ENCODE peak calls at places on chromosomes 3 and 15, in nine cellular contexts. One of them, this sample, is unnamed. For H3K4me1, the result is how much of the 10 kb centered on the place peaks cover.

GRCh38 chr3:13266651-13267347 is 153.3 kb downstream of the NUP210 start:
- DNase-seq in neural progenitor cell: no peak
- DNase-seq in cardiac muscle cell: no peak
- DNase-seq in breast epithelium: no peak
- DNase-seq in tibial artery: no peak
- DNase-seq in GM12878: no peak
- DNase-seq in upper lobe of right lung: peak
- DNase-seq in mucosa of descending colon: peak
- DNase-seq in upper lobe of left lung: no peak
- DNase-seq in this sample: no peak

GRCh38 chr15:41513282-41514227 is at the start of gene LTK:
- DNase-seq in neural progenitor cell: peak
- DNase-seq in cardiac muscle cell: peak
- DNase-seq in breast epithelium: no peak
- DNase-seq in tibial artery: no peak
- DNase-seq in GM12878: no peak
- DNase-seq in upper lobe of right lung: no peak
- DNase-seq in mucosa of descending colon: peak
- DNase-seq in upper lobe of left lung: peak
- DNase-seq in this sample: peak

GRCh38 chr3:118577055-118577759 is 457.4 kb downstream of the IGSF11 start:
- DNase-seq in neural progenitor cell: no peak
- DNase-seq in cardiac muscle cell: no peak
- DNase-seq in breast epithelium: no peak
- DNase-seq in tibial artery: no peak
- DNase-seq in GM12878: no peak
- DNase-seq in upper lobe of right lung: no peak
- DNase-seq in mucosa of descending colon: no peak
- DNase-seq in upper lobe of left lung: no peak
- DNase-seq in this sample: no peak

GRCh38 chr15:35934383-35935049 is 388.6 kb upstream of the DPH6 start:
- DNase-seq in neural progenitor cell: no peak
- DNase-seq in cardiac muscle cell: no peak
- DNase-seq in breast epithelium: no peak
- DNase-seq in tibial artery: no peak
- DNase-seq in GM12878: no peak
- DNase-seq in upper lobe of right lung: no peak
- DNase-seq in mucosa of descending colon: no peak
- DNase-seq in upper lobe of left lung: no peak
- DNase-seq in this sample: no peak

GRCh38 chr3:42262525-42262924 is 3.5 kb downstream of the CCK start:
- DNase-seq in neural progenitor cell: peak
- DNase-seq in cardiac muscle cell: no peak
- DNase-seq in breast epithelium: no peak
- DNase-seq in tibial artery: no peak
- DNase-seq in GM12878: no peak
- DNase-seq in upper lobe of right lung: no peak
- DNase-seq in mucosa of descending colon: no peak
- DNase-seq in upper lobe of left lung: no peak
- DNase-seq in this sample: no peak

GRCh38 chr3:139313921-139314320 is 29.9 kb upstream of the MRPS22 start:
- DNase-seq in neural progenitor cell: no peak
- DNase-seq in cardiac muscle cell: no peak
- DNase-seq in breast epithelium: no peak
- DNase-seq in tibial artery: no peak
- DNase-seq in GM12878: no peak
- DNase-seq in upper lobe of right lung: no peak
- DNase-seq in mucosa of descending colon: no peak
- DNase-seq in upper lobe of left lung: no peak
- DNase-seq in this sample: no peak

GRCh38 chr3:114320251-114320650 is 26.4 kb downstream of the TIGIT start:
- DNase-seq in neural progenitor cell: no peak
- DNase-seq in cardiac muscle cell: no peak
- DNase-seq in breast epithelium: no peak
- DNase-seq in tibial artery: no peak
- DNase-seq in GM12878: no peak
- DNase-seq in upper lobe of right lung: no peak
- DNase-seq in mucosa of descending colon: no peak
- DNase-seq in upper lobe of left lung: no peak
- DNase-seq in this sample: no peak

GRCh38 chr3:128413003-128413370 is 53.7 kb downstream of the DNAJB8 start:
- DNase-seq in neural progenitor cell: peak
- DNase-seq in cardiac muscle cell: no peak
- DNase-seq in breast epithelium: no peak
- DNase-seq in tibial artery: no peak
- DNase-seq in GM12878: no peak
- DNase-seq in upper lobe of right lung: no peak
- DNase-seq in mucosa of descending colon: no peak
- DNase-seq in upper lobe of left lung: peak
- DNase-seq in this sample: peak

GRCh38 chr3:69200384-69201068 is 78.1 kb upstream of the LMOD3 start:
- DNase-seq in neural progenitor cell: peak
- DNase-seq in cardiac muscle cell: peak
- DNase-seq in breast epithelium: peak
- DNase-seq in tibial artery: no peak
- DNase-seq in GM12878: no peak
- DNase-seq in upper lobe of right lung: no peak
- DNase-seq in mucosa of descending colon: peak
- DNase-seq in upper lobe of left lung: no peak
- DNase-seq in this sample: no peak

GRCh38 chr3:98692787-98693473 is 70.2 kb upstream of the ST3GAL6 start:
- DNase-seq in neural progenitor cell: no peak
- DNase-seq in cardiac muscle cell: no peak
- DNase-seq in breast epithelium: no peak
- DNase-seq in tibial artery: no peak
- DNase-seq in GM12878: no peak
- DNase-seq in upper lobe of right lung: no peak
- DNase-seq in mucosa of descending colon: no peak
- DNase-seq in upper lobe of left lung: no peak
- DNase-seq in this sample: no peak

DNA sequence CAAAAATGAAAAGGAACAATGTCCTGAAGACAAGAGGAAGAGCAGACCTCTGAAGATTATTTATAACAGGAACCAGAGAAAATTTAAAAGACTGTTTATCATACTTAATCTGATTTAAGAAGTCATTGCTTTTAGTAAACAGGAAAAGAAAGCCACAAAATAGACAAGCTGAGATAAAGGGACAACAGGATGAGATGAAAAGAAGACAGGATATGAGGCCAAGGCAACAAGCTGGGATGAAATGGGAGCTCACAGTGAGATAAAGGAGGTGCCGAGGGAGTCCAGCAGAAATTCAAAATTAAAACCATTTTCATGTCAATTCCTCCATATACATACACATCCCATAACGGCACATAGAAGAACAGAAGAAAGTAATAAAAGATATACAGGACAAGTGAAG is 277.0 kb downstream of the RBMS3 start:
- DNase-seq in neural progenitor cell: no peak
- DNase-seq in cardiac muscle cell: no peak
- DNase-seq in breast epithelium: no peak
- DNase-seq in tibial artery: no peak
- DNase-seq in GM12878: no peak
- DNase-seq in upper lobe of right lung: no peak
- DNase-seq in mucosa of descending colon: no peak
- DNase-seq in upper lobe of left lung: no peak
- DNase-seq in this sample: no peak
- TF ChIP-seq CTCF in neural progenitor cell: no peak
- TF ChIP-seq CTCF in cardiac muscle cell: no peak
- TF ChIP-seq CTCF in breast epithelium: no peak
- TF ChIP-seq CTCF in tibial artery: no peak
- TF ChIP-seq CTCF in GM12878: no peak
- TF ChIP-seq CTCF in upper lobe of right lung: no peak
- TF ChIP-seq CTCF in mucosa of descending colon: no peak
- TF ChIP-seq CTCF in upper lobe of left lung: no peak
- TF ChIP-seq CTCF in this sample: no peak

DNA sequence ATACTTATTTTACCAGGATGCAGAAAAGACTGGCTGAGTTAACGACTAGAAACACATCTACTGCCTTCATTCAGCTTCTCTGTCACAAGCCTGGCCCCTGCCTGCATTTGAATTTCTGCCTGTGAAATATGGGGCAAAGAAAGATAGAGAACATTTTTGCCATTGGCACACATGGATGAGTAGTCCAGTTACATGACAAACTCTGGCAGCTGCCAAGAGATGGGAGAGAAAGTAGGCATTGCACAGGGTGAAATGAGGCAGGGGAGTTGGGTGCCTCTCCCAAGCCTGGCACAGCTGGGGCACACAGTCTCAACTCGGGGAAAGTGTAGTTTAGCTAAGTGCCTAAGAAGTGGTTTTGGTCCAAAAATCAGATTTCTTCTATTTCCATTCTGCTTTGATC is 24.0 kb downstream of the ANXA2 start:
- DNase-seq in neural progenitor cell: no peak
- DNase-seq in cardiac muscle cell: no peak
- DNase-seq in breast epithelium: no peak
- DNase-seq in tibial artery: no peak
- DNase-seq in GM12878: no peak
- DNase-seq in upper lobe of right lung: no peak
- DNase-seq in mucosa of descending colon: no peak
- DNase-seq in upper lobe of left lung: no peak
- DNase-seq in this sample: peak
- H3K4me3 ChIP-seq in neural progenitor cell: no peak
- H3K4me3 ChIP-seq in cardiac muscle cell: no peak
- H3K4me3 ChIP-seq in breast epithelium: peak
- H3K4me3 ChIP-seq in tibial artery: no peak
- H3K4me3 ChIP-seq in GM12878: no peak
- H3K4me3 ChIP-seq in upper lobe of right lung: no peak
- H3K4me3 ChIP-seq in mucosa of descending colon: no peak
- H3K4me3 ChIP-seq in upper lobe of left lung: no peak
- H3K4me3 ChIP-seq in this sample: no peak

DNA sequence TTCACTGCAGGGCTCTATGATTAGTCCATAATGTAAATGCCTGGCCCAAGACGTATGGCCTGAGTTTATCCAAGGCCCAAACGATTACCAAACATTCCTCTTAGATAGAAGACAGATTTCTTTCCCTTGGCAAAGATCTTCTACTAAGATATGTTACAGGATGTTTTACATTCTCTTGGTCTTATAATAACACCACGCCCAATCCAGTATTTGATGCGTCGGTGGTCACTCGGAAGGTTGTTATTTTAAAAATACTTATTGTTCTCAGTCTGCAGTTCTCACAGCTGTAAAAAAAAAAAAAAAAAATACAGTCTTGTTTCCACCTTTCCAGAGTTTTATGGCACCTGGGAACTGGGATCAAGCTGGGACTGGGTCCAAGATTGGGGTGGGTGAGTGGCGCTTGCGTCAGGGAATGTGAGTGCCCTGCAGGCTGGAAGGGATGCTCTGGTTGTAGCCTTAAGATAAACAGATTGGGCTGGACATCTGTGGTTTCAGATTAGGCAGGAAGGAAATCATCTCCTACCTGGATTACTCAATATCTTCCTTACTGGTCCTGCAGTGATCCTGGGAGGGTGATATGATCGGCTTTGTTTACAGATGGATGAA is 179.5 kb downstream of the THSD4 start:
- DNase-seq in neural progenitor cell: no peak
- DNase-seq in cardiac muscle cell: no peak
- DNase-seq in breast epithelium: no peak
- DNase-seq in tibial artery: no peak
- DNase-seq in GM12878: no peak
- DNase-seq in upper lobe of right lung: no peak
- DNase-seq in mucosa of descending colon: peak
- DNase-seq in upper lobe of left lung: no peak
- DNase-seq in this sample: no peak
- H3K4me1 ChIP-seq in neural progenitor cell: under half
- H3K4me1 ChIP-seq in cardiac muscle cell: under half
- H3K4me1 ChIP-seq in breast epithelium: under half
- H3K4me1 ChIP-seq in tibial artery: under half
- H3K4me1 ChIP-seq in GM12878: under half
- H3K4me1 ChIP-seq in upper lobe of right lung: under half
- H3K4me1 ChIP-seq in mucosa of descending colon: under half
- H3K4me1 ChIP-seq in upper lobe of left lung: under half
- H3K4me1 ChIP-seq in this sample: under half

GRCh38 chr3:112087746-112088145 is 1.6 kb downstream of the C3orf52 start:
- DNase-seq in neural progenitor cell: no peak
- DNase-seq in cardiac muscle cell: no peak
- DNase-seq in breast epithelium: no peak
- DNase-seq in tibial artery: no peak
- DNase-seq in GM12878: no peak
- DNase-seq in upper lobe of right lung: no peak
- DNase-seq in mucosa of descending colon: no peak
- DNase-seq in upper lobe of left lung: no peak
- DNase-seq in this sample: no peak

GRCh38 chr3:112090899-112091586 is 4.9 kb downstream of the C3orf52 start:
- DNase-seq in neural progenitor cell: no peak
- DNase-seq in cardiac muscle cell: peak
- DNase-seq in breast epithelium: no peak
- DNase-seq in tibial artery: no peak
- DNase-seq in GM12878: no peak
- DNase-seq in upper lobe of right lung: no peak
- DNase-seq in mucosa of descending colon: no peak
- DNase-seq in upper lobe of left lung: no peak
- DNase-seq in this sample: no peak

GRCh38 chr3:112088944-112089343 is 2.8 kb downstream of the C3orf52 start:
- DNase-seq in neural progenitor cell: no peak
- DNase-seq in cardiac muscle cell: no peak
- DNase-seq in breast epithelium: no peak
- DNase-seq in tibial artery: no peak
- DNase-seq in GM12878: no peak
- DNase-seq in upper lobe of right lung: no peak
- DNase-seq in mucosa of descending colon: no peak
- DNase-seq in upper lobe of left lung: no peak
- DNase-seq in this sample: no peak

GRCh38 chr3:112092439-112093179 is 6.4 kb downstream of the C3orf52 start:
- DNase-seq in neural progenitor cell: peak
- DNase-seq in cardiac muscle cell: peak
- DNase-seq in breast epithelium: no peak
- DNase-seq in tibial artery: no peak
- DNase-seq in GM12878: no peak
- DNase-seq in upper lobe of right lung: no peak
- DNase-seq in mucosa of descending colon: no peak
- DNase-seq in upper lobe of left lung: no peak
- DNase-seq in this sample: no peak

GRCh38 chr3:112089956-112090898 is 4.0 kb downstream of the C3orf52 start:
- DNase-seq in neural progenitor cell: no peak
- DNase-seq in cardiac muscle cell: no peak
- DNase-seq in breast epithelium: no peak
- DNase-seq in tibial artery: no peak
- DNase-seq in GM12878: no peak
- DNase-seq in upper lobe of right lung: no peak
- DNase-seq in mucosa of descending colon: no peak
- DNase-seq in upper lobe of left lung: no peak
- DNase-seq in this sample: no peak
- TF ChIP-seq CTCF in neural progenitor cell: no peak
- TF ChIP-seq CTCF in cardiac muscle cell: no peak
- TF ChIP-seq CTCF in breast epithelium: no peak
- TF ChIP-seq CTCF in tibial artery: no peak
- TF ChIP-seq CTCF in GM12878: no peak
- TF ChIP-seq CTCF in upper lobe of right lung: no peak
- TF ChIP-seq CTCF in mucosa of descending colon: no peak
- TF ChIP-seq CTCF in upper lobe of left lung: no peak
- TF ChIP-seq CTCF in this sample: no peak

This sample was measured in endodermal cell.